ENCODE peak calls at places on chromosomes 13 and 19, in seven cellular contexts. Q is stimulated activated CD8-positive, alpha-beta memory T cell treated with anti-CD3 and anti-CD28 coated beads, Interleukin-4, amount 100 ng/mL, for 4 hours; O is activated naive CD4-positive, alpha-beta T cell; U is adipocyte; Z is left ventricle myocardium inferior; A is mammary epithelial cell; I is kidney tubule cell. J is an unnamed sample.

GRCh38 chr19:44207126-44207803 is 5.1 kb upstream of the ZNF227 start:
- DNase-seq in Q (peak), O (peak), U (peak), Z (peak), A (peak), I (peak), J (peak)

GRCh38 chr13:38602261-38602660 is 84.6 kb upstream of the FREM2 start:
- DNase-seq in Q (no peak), O (no peak), U (no peak), Z (no peak), A (peak), I (peak), J (no peak)

GRCh38 chr13:45674908-45675307 is 27.2 kb upstream of the CBY2 start:
- DNase-seq in Q (no peak), O (no peak), U (peak), Z (no peak), A (peak), I (peak), J (peak)

GRCh38 chr19:18809149-18809978 is 18.3 kb upstream of the COMP start:
- DNase-seq in Q (no peak), O (no peak), U (peak), Z (peak), A (peak), I (no peak), J (peak)

GRCh38 chr13:59906413-59907027 is 257.2 kb downstream of the DIAPH3 start:
- DNase-seq in Q (no peak), O (no peak), U (peak), Z (no peak), A (no peak), I (peak), J (peak)

GRCh38 chr13:110372676-110373075 is 65.6 kb downstream of the COL4A2 start:
- DNase-seq in Q (no peak), O (no peak), U (no peak), Z (no peak), A (no peak), I (no peak), J (no peak)

GRCh38 chr19:47158879-47159509 is 28.4 kb downstream of the SAE1 start:
- DNase-seq in Q (no peak), O (peak), U (no peak), Z (no peak), A (peak), I (peak), J (peak)

GRCh38 chr13:113786262-113786841 is 27.3 kb downstream of the TMEM255B start:
- DNase-seq in Q (no peak), O (no peak), U (no peak), Z (no peak), A (no peak), I (peak), J (peak)

GRCh38 chr19:13817018-13817614 is 21.9 kb downstream of the ZSWIM4 start:
- DNase-seq in Q (no peak), O (no peak), U (no peak), Z (no peak), A (no peak), I (no peak), J (peak)

GRCh38 chr13:30334663-30335386 is 27.5 kb upstream of the KATNAL1 start:
- DNase-seq in Q (no peak), O (no peak), U (peak), Z (no peak), A (no peak), I (peak), J (no peak)

GRCh38 chr19:31148671-31149070 is 200.6 kb downstream of the TSHZ3 start:
- DNase-seq in Q (no peak), O (no peak), U (no peak), Z (no peak), A (no peak), I (no peak), J (no peak)

GRCh38 chr13:76067850-76068249 is 431.7 kb downstream of the LMO7 start:
- DNase-seq in Q (no peak), O (no peak), U (no peak), Z (no peak), A (no peak), I (no peak), J (no peak)

GRCh38 chr13:23754506-23754905 is 134.7 kb downstream of the MIPEP start:
- DNase-seq in Q (no peak), O (no peak), U (peak), Z (no peak), A (no peak), I (no peak), J (no peak)

GRCh38 chr13:32577032-32577431 is 9.2 kb upstream of the PDS5B start:
- DNase-seq in Q (no peak), O (no peak), U (no peak), Z (no peak), A (no peak), I (no peak), J (no peak)

GRCh38 chr13:75704194-75704941 is 68.2 kb downstream of the LMO7 start:
- DNase-seq in Q (no peak), O (no peak), U (peak), Z (no peak), A (no peak), I (peak), J (peak)

GRCh38 chr13:26895081-26895807 is 134.7 kb upstream of the GPR12 start:
- DNase-seq in Q (no peak), O (no peak), U (no peak), Z (no peak), A (no peak), I (peak), J (peak)

GRCh38 chr13:20337894-20338551 is 105.9 kb upstream of the GJB6 start:
- DNase-seq in Q (no peak), O (no peak), U (no peak), Z (no peak), A (no peak), I (no peak), J (no peak)

GRCh38 chr13:46631184-46631542 is 78.2 kb downstream of the LRCH1 start:
- DNase-seq in Q (no peak), O (no peak), U (no peak), Z (no peak), A (no peak), I (no peak), J (no peak)

GRCh38 chr19:19053508-19054314 is 10.1 kb upstream of the SLC25A42 start:
- DNase-seq in Q (peak), O (peak), U (peak), Z (peak), A (no peak), I (peak), J (peak)

GRCh38 chr13:20016649-20017364 is 58.3 kb downstream of the ZMYM2 start:
- DNase-seq in Q (no peak), O (no peak), U (no peak), Z (no peak), A (no peak), I (no peak), J (no peak)

GRCh38 chr13:110444226-110444653 is 117.3 kb downstream of the RAB20 start:
- DNase-seq in Q (no peak), O (no peak), U (peak), Z (peak), A (peak), I (no peak), J (peak)

GRCh38 chr19:12126707-12127106 is 13.4 kb downstream of the ZNF20 start:
- DNase-seq in Q (no peak), O (no peak), U (peak), Z (no peak), A (no peak), I (no peak), J (no peak)